ENCODE peak calls at places on chromosomes 7 and 10, in seven cellular contexts. One of them, this sample, is unnamed.

GRCh38 chr10:46266506-46266985 is 20.3 kb upstream of the ANTXRL start:
- DNase-seq in fibroblast of the aortic adventitia: no peak
- DNase-seq in PC-3: no peak
- DNase-seq in bronchial epithelial cell: no peak
- DNase-seq in HL-60: peak
- DNase-seq in astrocyte of the spinal cord: no peak
- DNase-seq in thoracic aorta: no peak
- DNase-seq in this sample: no peak

GRCh38 chr7:90759752-90760151 is 163.6 kb downstream of the CDK14 start:
- DNase-seq in astrocyte of the spinal cord: no peak
- DNase-seq in fibroblast of the aortic adventitia: no peak
- DNase-seq in PC-3: no peak
- DNase-seq in thoracic aorta: no peak
- DNase-seq in bronchial epithelial cell: no peak
- DNase-seq in HL-60: no peak
- DNase-seq in this sample: no peak

GRCh38 chr10:99966306-99966705 is 43.4 kb downstream of the DNMBP start:
- DNase-seq in astrocyte of the spinal cord: peak
- DNase-seq in PC-3: peak
- DNase-seq in bronchial epithelial cell: peak
- DNase-seq in HL-60: no peak
- DNase-seq in thoracic aorta: no peak
- DNase-seq in fibroblast of the aortic adventitia: peak
- DNase-seq in this sample: peak

GRCh38 chr7:25087855-25088254 is 37.2 kb downstream of the CYCS start:
- DNase-seq in thoracic aorta: no peak
- DNase-seq in bronchial epithelial cell: peak
- DNase-seq in HL-60: peak
- DNase-seq in astrocyte of the spinal cord: no peak
- DNase-seq in PC-3: no peak
- DNase-seq in fibroblast of the aortic adventitia: no peak
- DNase-seq in this sample: no peak

GRCh38 chr7:11648104-11648503 is 183.9 kb downstream of the THSD7A start:
- DNase-seq in bronchial epithelial cell: no peak
- DNase-seq in PC-3: no peak
- DNase-seq in HL-60: no peak
- DNase-seq in fibroblast of the aortic adventitia: no peak
- DNase-seq in thoracic aorta: no peak
- DNase-seq in astrocyte of the spinal cord: no peak
- DNase-seq in this sample: peak

GRCh38 chr7:108178393-108178792 is 48.2 kb upstream of the LAMB4 start:
- DNase-seq in bronchial epithelial cell: no peak
- DNase-seq in PC-3: no peak
- DNase-seq in thoracic aorta: no peak
- DNase-seq in fibroblast of the aortic adventitia: no peak
- DNase-seq in astrocyte of the spinal cord: no peak
- DNase-seq in HL-60: no peak
- DNase-seq in this sample: no peak

GRCh38 chr7:102201576-102201975 is 85.1 kb upstream of the SH2B2 start:
- DNase-seq in PC-3: no peak
- DNase-seq in astrocyte of the spinal cord: no peak
- DNase-seq in fibroblast of the aortic adventitia: no peak
- DNase-seq in thoracic aorta: no peak
- DNase-seq in HL-60: no peak
- DNase-seq in bronchial epithelial cell: no peak
- DNase-seq in this sample: no peak

GRCh38 chr7:144787127-144787526 is 48.7 kb downstream of the TPK1 start:
- DNase-seq in bronchial epithelial cell: no peak
- DNase-seq in thoracic aorta: no peak
- DNase-seq in fibroblast of the aortic adventitia: no peak
- DNase-seq in HL-60: no peak
- DNase-seq in PC-3: peak
- DNase-seq in astrocyte of the spinal cord: no peak
- DNase-seq in this sample: no peak

GRCh38 chr7:2109251-2109935 is 123.4 kb downstream of the MAD1L1 start:
- DNase-seq in HL-60: no peak
- DNase-seq in fibroblast of the aortic adventitia: no peak
- DNase-seq in PC-3: no peak
- DNase-seq in thoracic aorta: no peak
- DNase-seq in astrocyte of the spinal cord: peak
- DNase-seq in bronchial epithelial cell: no peak
- DNase-seq in this sample: no peak
- H3K4me3 ChIP-seq in HL-60: no peak
- H3K4me3 ChIP-seq in fibroblast of the aortic adventitia: no peak
- H3K4me3 ChIP-seq in PC-3: peak
- H3K4me3 ChIP-seq in thoracic aorta: no peak
- H3K4me3 ChIP-seq in astrocyte of the spinal cord: no peak
- H3K4me3 ChIP-seq in bronchial epithelial cell: no peak
- H3K4me3 ChIP-seq in this sample: no peak

GRCh38 chr10:80161321-80162084 is 29.0 kb downstream of the PLAC9 start:
- DNase-seq in thoracic aorta: no peak
- DNase-seq in fibroblast of the aortic adventitia: no peak
- DNase-seq in bronchial epithelial cell: no peak
- DNase-seq in astrocyte of the spinal cord: no peak
- DNase-seq in PC-3: peak
- DNase-seq in HL-60: no peak
- DNase-seq in this sample: peak
- TF ChIP-seq CTCF in thoracic aorta: no peak
- TF ChIP-seq CTCF in fibroblast of the aortic adventitia: no peak
- TF ChIP-seq CTCF in bronchial epithelial cell: no peak
- TF ChIP-seq CTCF in astrocyte of the spinal cord: peak
- TF ChIP-seq CTCF in PC-3: peak
- TF ChIP-seq CTCF in HL-60: no peak
- TF ChIP-seq CTCF in this sample: no peak

GRCh38 chr7:2518737-2519118 is 846 bp upstream of the LFNG start:
- DNase-seq in astrocyte of the spinal cord: no peak
- DNase-seq in fibroblast of the aortic adventitia: no peak
- DNase-seq in bronchial epithelial cell: no peak
- DNase-seq in HL-60: no peak
- DNase-seq in PC-3: no peak
- DNase-seq in thoracic aorta: no peak
- DNase-seq in this sample: no peak
- H3K4me3 ChIP-seq in astrocyte of the spinal cord: peak
- H3K4me3 ChIP-seq in fibroblast of the aortic adventitia: no peak
- H3K4me3 ChIP-seq in bronchial epithelial cell: no peak
- H3K4me3 ChIP-seq in HL-60: peak
- H3K4me3 ChIP-seq in PC-3: no peak
- H3K4me3 ChIP-seq in thoracic aorta: peak
- H3K4me3 ChIP-seq in this sample: peak

GRCh38 chr7:112124367-112124766 is 81.8 kb downstream of the DOCK4 start:
- DNase-seq in thoracic aorta: no peak
- DNase-seq in astrocyte of the spinal cord: no peak
- DNase-seq in PC-3: no peak
- DNase-seq in bronchial epithelial cell: no peak
- DNase-seq in fibroblast of the aortic adventitia: no peak
- DNase-seq in HL-60: no peak
- DNase-seq in this sample: no peak

GRCh38 chr7:112121290-112121689 is 84.9 kb downstream of the DOCK4 start:
- DNase-seq in thoracic aorta: no peak
- DNase-seq in bronchial epithelial cell: no peak
- DNase-seq in HL-60: no peak
- DNase-seq in fibroblast of the aortic adventitia: no peak
- DNase-seq in astrocyte of the spinal cord: no peak
- DNase-seq in PC-3: no peak
- DNase-seq in this sample: no peak

GRCh38 chr7:112120818-112121217 is 85.4 kb downstream of the DOCK4 start:
- DNase-seq in astrocyte of the spinal cord: no peak
- DNase-seq in thoracic aorta: no peak
- DNase-seq in PC-3: no peak
- DNase-seq in HL-60: no peak
- DNase-seq in bronchial epithelial cell: no peak
- DNase-seq in fibroblast of the aortic adventitia: no peak
- DNase-seq in this sample: no peak

GRCh38 chr7:112122835-112123234 is 83.4 kb downstream of the DOCK4 start:
- DNase-seq in astrocyte of the spinal cord: no peak
- DNase-seq in PC-3: no peak
- DNase-seq in fibroblast of the aortic adventitia: no peak
- DNase-seq in bronchial epithelial cell: no peak
- DNase-seq in thoracic aorta: no peak
- DNase-seq in HL-60: no peak
- DNase-seq in this sample: no peak

GRCh38 chr7:112122144-112122543 is 84.1 kb downstream of the DOCK4 start:
- DNase-seq in HL-60: no peak
- DNase-seq in bronchial epithelial cell: no peak
- DNase-seq in fibroblast of the aortic adventitia: no peak
- DNase-seq in thoracic aorta: no peak
- DNase-seq in astrocyte of the spinal cord: no peak
- DNase-seq in PC-3: no peak
- DNase-seq in this sample: no peak
- TF ChIP-seq CTCF in HL-60: no peak
- TF ChIP-seq CTCF in bronchial epithelial cell: no peak
- TF ChIP-seq CTCF in fibroblast of the aortic adventitia: no peak
- TF ChIP-seq CTCF in thoracic aorta: no peak
- TF ChIP-seq CTCF in astrocyte of the spinal cord: no peak
- TF ChIP-seq CTCF in PC-3: no peak
- TF ChIP-seq CTCF in this sample: no peak

GRCh38 chr10:26457088-26457487 is 18.9 kb downstream of the APBB1IP start:
- DNase-seq in PC-3: no peak
- DNase-seq in fibroblast of the aortic adventitia: no peak
- DNase-seq in bronchial epithelial cell: no peak
- DNase-seq in astrocyte of the spinal cord: no peak
- DNase-seq in HL-60: no peak
- DNase-seq in thoracic aorta: no peak
- DNase-seq in this sample: no peak

GRCh38 chr10:26453850-26454249 is 15.7 kb downstream of the APBB1IP start:
- DNase-seq in thoracic aorta: no peak
- DNase-seq in astrocyte of the spinal cord: no peak
- DNase-seq in bronchial epithelial cell: no peak
- DNase-seq in HL-60: no peak
- DNase-seq in fibroblast of the aortic adventitia: no peak
- DNase-seq in PC-3: no peak
- DNase-seq in this sample: no peak

GRCh38 chr10:26451903-26452302 is 13.8 kb downstream of the APBB1IP start:
- DNase-seq in bronchial epithelial cell: no peak
- DNase-seq in astrocyte of the spinal cord: no peak
- DNase-seq in HL-60: no peak
- DNase-seq in PC-3: no peak
- DNase-seq in thoracic aorta: no peak
- DNase-seq in fibroblast of the aortic adventitia: no peak
- DNase-seq in this sample: no peak

GRCh38 chr10:26454891-26455290 is 16.8 kb downstream of the APBB1IP start:
- DNase-seq in thoracic aorta: no peak
- DNase-seq in PC-3: no peak
- DNase-seq in bronchial epithelial cell: no peak
- DNase-seq in HL-60: no peak
- DNase-seq in fibroblast of the aortic adventitia: no peak
- DNase-seq in astrocyte of the spinal cord: no peak
- DNase-seq in this sample: no peak

GRCh38 chr10:26455567-26456315 is 17.6 kb downstream of the APBB1IP start:
- DNase-seq in fibroblast of the aortic adventitia: no peak
- DNase-seq in HL-60: no peak
- DNase-seq in thoracic aorta: no peak
- DNase-seq in bronchial epithelial cell: no peak
- DNase-seq in PC-3: no peak
- DNase-seq in astrocyte of the spinal cord: no peak
- DNase-seq in this sample: no peak
- H3K4me3 ChIP-seq in fibroblast of the aortic adventitia: no peak
- H3K4me3 ChIP-seq in HL-60: no peak
- H3K4me3 ChIP-seq in thoracic aorta: no peak
- H3K4me3 ChIP-seq in bronchial epithelial cell: no peak
- H3K4me3 ChIP-seq in PC-3: no peak
- H3K4me3 ChIP-seq in astrocyte of the spinal cord: no peak
- H3K4me3 ChIP-seq in this sample: no peak